ENCODE peak calls at places on chromosomes 13 and 19, in seven cellular contexts. One of them, this sample, is unnamed.
A peak's percentile ranks its signal among the peaks of the same experiment; 100 is the strongest.

GRCh38 chr19:43570174-43570791 is 5.0 kb downstream of the XRCC1 start:
- DNase-seq in choroid plexus epithelial cell: no peak
- DNase-seq in AG10803: no peak
- DNase-seq in uterus: no peak
- DNase-seq in PC-3: peak; percentile 63
- DNase-seq in fibroblast of mammary gland: no peak
- DNase-seq in adrenal gland: no peak
- DNase-seq in this sample: no peak

GRCh38 chr13:29969286-29969685 is 118.9 kb upstream of the UBL3 start:
- DNase-seq in choroid plexus epithelial cell: no peak
- DNase-seq in AG10803: peak; percentile 91
- DNase-seq in uterus: peak; percentile 45
- DNase-seq in PC-3: peak; percentile 74
- DNase-seq in fibroblast of mammary gland: peak; percentile 98
- DNase-seq in adrenal gland: no peak
- DNase-seq in this sample: no peak

GRCh38 chr13:98176777-98177608 is at the start of gene RNF113B:
- DNase-seq in choroid plexus epithelial cell: no peak
- DNase-seq in AG10803: no peak
- DNase-seq in uterus: no peak
- DNase-seq in PC-3: no peak
- DNase-seq in fibroblast of mammary gland: no peak
- DNase-seq in adrenal gland: no peak
- DNase-seq in this sample: no peak

GRCh38 chr13:108855737-108856387 is 226.5 kb downstream of the MYO16 start:
- DNase-seq in choroid plexus epithelial cell: no peak
- DNase-seq in AG10803: no peak
- DNase-seq in uterus: no peak
- DNase-seq in PC-3: no peak
- DNase-seq in fibroblast of mammary gland: no peak
- DNase-seq in adrenal gland: no peak
- DNase-seq in this sample: no peak

GRCh38 chr13:51764184-51765141 is 39.5 kb downstream of the DHRS12 start:
- DNase-seq in choroid plexus epithelial cell: peak; percentile 81
- DNase-seq in AG10803: peak; percentile 43
- DNase-seq in uterus: peak; percentile 67
- DNase-seq in PC-3: peak; percentile 51
- DNase-seq in fibroblast of mammary gland: peak; percentile 92
- DNase-seq in adrenal gland: no peak
- DNase-seq in this sample: peak; percentile 36

GRCh38 chr13:113813749-113814434 is 50.0 kb downstream of the GAS6 start:
- DNase-seq in choroid plexus epithelial cell: peak; percentile 34
- DNase-seq in AG10803: no peak
- DNase-seq in uterus: no peak
- DNase-seq in PC-3: no peak
- DNase-seq in fibroblast of mammary gland: no peak
- DNase-seq in adrenal gland: peak; percentile 67
- DNase-seq in this sample: no peak

GRCh38 chr19:1910169-1910568 is 5.0 kb downstream of the ADAT3 start:
- DNase-seq in choroid plexus epithelial cell: peak; percentile 52
- DNase-seq in AG10803: peak; percentile 73
- DNase-seq in uterus: no peak
- DNase-seq in PC-3: no peak
- DNase-seq in fibroblast of mammary gland: peak; percentile 44
- DNase-seq in adrenal gland: no peak
- DNase-seq in this sample: no peak

GRCh38 chr13:36259361-36260137 is 38.1 kb downstream of the CCDC169 start:
- DNase-seq in choroid plexus epithelial cell: no peak
- DNase-seq in AG10803: no peak
- DNase-seq in uterus: no peak
- DNase-seq in PC-3: no peak
- DNase-seq in fibroblast of mammary gland: no peak
- DNase-seq in adrenal gland: no peak
- DNase-seq in this sample: no peak

GRCh38 chr19:46821512-46822359 is 28.9 kb downstream of the AP2S1 start:
- DNase-seq in choroid plexus epithelial cell: no peak
- DNase-seq in AG10803: no peak
- DNase-seq in uterus: no peak
- DNase-seq in PC-3: no peak
- DNase-seq in fibroblast of mammary gland: no peak
- DNase-seq in adrenal gland: no peak
- DNase-seq in this sample: peak; percentile 54

GRCh38 chr13:37715606-37716015 is 117.0 kb upstream of the POSTN start:
- DNase-seq in choroid plexus epithelial cell: peak; percentile 96
- DNase-seq in AG10803: no peak
- DNase-seq in uterus: no peak
- DNase-seq in PC-3: peak; percentile 74
- DNase-seq in fibroblast of mammary gland: peak; percentile 68
- DNase-seq in adrenal gland: no peak
- DNase-seq in this sample: no peak

GRCh38 chr13:113897161-113897560 is 33.3 kb upstream of the GAS6 start:
- DNase-seq in choroid plexus epithelial cell: peak; percentile 80
- DNase-seq in AG10803: peak; percentile 100
- DNase-seq in uterus: peak; percentile 7
- DNase-seq in PC-3: peak; percentile 92
- DNase-seq in fibroblast of mammary gland: peak; percentile 89
- DNase-seq in adrenal gland: no peak
- DNase-seq in this sample: no peak

GRCh38 chr13:52846567-52847321 is 1.7 kb downstream of the PCDH8 start:
- DNase-seq in choroid plexus epithelial cell: peak; percentile 10
- DNase-seq in AG10803: peak; percentile 9
- DNase-seq in uterus: no peak
- DNase-seq in PC-3: no peak
- DNase-seq in fibroblast of mammary gland: peak; percentile 28
- DNase-seq in adrenal gland: peak; percentile 52
- DNase-seq in this sample: no peak

GRCh38 chr13:31046711-31047279 is 114.3 kb downstream of the TEX26 start:
- DNase-seq in choroid plexus epithelial cell: peak; percentile 64
- DNase-seq in AG10803: no peak
- DNase-seq in uterus: peak; percentile 31
- DNase-seq in PC-3: no peak
- DNase-seq in fibroblast of mammary gland: peak; percentile 19
- DNase-seq in adrenal gland: no peak
- DNase-seq in this sample: no peak

GRCh38 chr19:35248310-35249145 is at the start of gene LSR:
- DNase-seq in choroid plexus epithelial cell: no peak
- DNase-seq in AG10803: no peak
- DNase-seq in uterus: no peak
- DNase-seq in PC-3: peak; percentile 84
- DNase-seq in fibroblast of mammary gland: no peak
- DNase-seq in adrenal gland: peak; percentile 81
- DNase-seq in this sample: peak; percentile 69

GRCh38 chr13:51330741-51331140 is 8.8 kb upstream of the SERPINE3 start:
- DNase-seq in choroid plexus epithelial cell: no peak
- DNase-seq in AG10803: peak; percentile 81
- DNase-seq in uterus: no peak
- DNase-seq in PC-3: no peak
- DNase-seq in fibroblast of mammary gland: peak; percentile 49
- DNase-seq in adrenal gland: no peak
- DNase-seq in this sample: no peak

GRCh38 chr13:37905736-37906135 is 36.2 kb upstream of the TRPC4 start:
- DNase-seq in choroid plexus epithelial cell: no peak
- DNase-seq in AG10803: peak; percentile 58
- DNase-seq in uterus: no peak
- DNase-seq in PC-3: no peak
- DNase-seq in fibroblast of mammary gland: no peak
- DNase-seq in adrenal gland: no peak
- DNase-seq in this sample: no peak

GRCh38 chr13:27259831-27260230 is 8.5 kb downstream of the RPL21 start:
- DNase-seq in choroid plexus epithelial cell: peak; percentile 39
- DNase-seq in AG10803: no peak
- DNase-seq in uterus: no peak
- DNase-seq in PC-3: no peak
- DNase-seq in fibroblast of mammary gland: no peak
- DNase-seq in adrenal gland: no peak
- DNase-seq in this sample: no peak

GRCh38 chr13:97116754-97117153 is 105.4 kb upstream of the MBNL2 start:
- DNase-seq in choroid plexus epithelial cell: peak; percentile 77
- DNase-seq in AG10803: peak; percentile 33
- DNase-seq in uterus: no peak
- DNase-seq in PC-3: peak; percentile 56
- DNase-seq in fibroblast of mammary gland: peak; percentile 74
- DNase-seq in adrenal gland: peak; percentile 50
- DNase-seq in this sample: no peak

GRCh38 chr19:29843180-29844051 is 31.6 kb downstream of the CCNE1 start:
- DNase-seq in choroid plexus epithelial cell: peak; percentile 35
- DNase-seq in AG10803: no peak
- DNase-seq in uterus: peak; percentile 23
- DNase-seq in PC-3: no peak
- DNase-seq in fibroblast of mammary gland: peak; percentile 38
- DNase-seq in adrenal gland: peak; percentile 60
- DNase-seq in this sample: no peak

DNA sequence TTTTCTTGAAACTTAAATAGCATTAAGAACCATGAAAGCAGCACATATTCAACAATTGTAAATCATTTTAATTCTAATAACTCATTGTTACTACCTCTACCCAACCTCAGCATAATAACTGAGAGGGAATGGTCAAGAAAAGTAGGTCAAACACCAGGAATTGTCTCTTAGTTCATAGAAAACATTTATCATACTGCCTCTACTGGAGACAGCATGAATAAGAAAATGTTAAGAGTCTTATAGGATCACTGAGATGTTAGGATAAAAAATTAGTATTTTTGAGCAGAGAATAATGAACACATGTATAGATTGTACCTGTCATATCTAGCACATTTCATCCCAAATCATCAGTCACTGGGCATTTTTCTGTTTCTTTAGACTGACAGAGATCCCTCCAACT is 515.3 kb downstream of the PCDH9 start:
- DNase-seq in choroid plexus epithelial cell: peak; percentile 24
- DNase-seq in AG10803: no peak
- DNase-seq in uterus: no peak
- DNase-seq in PC-3: peak; percentile 18
- DNase-seq in fibroblast of mammary gland: no peak
- DNase-seq in adrenal gland: no peak
- DNase-seq in this sample: no peak
- TF ChIP-seq CTCF in choroid plexus epithelial cell: peak; percentile 42
- TF ChIP-seq CTCF in AG10803: no peak
- TF ChIP-seq CTCF in uterus: no peak
- TF ChIP-seq CTCF in PC-3: peak; percentile 48
- TF ChIP-seq CTCF in fibroblast of mammary gland: peak; percentile 22
- TF ChIP-seq CTCF in adrenal gland: peak; percentile 16
- TF ChIP-seq CTCF in this sample: no peak

GRCh38 chr19:39355253-39355652 is 13.0 kb downstream of the SAMD4B start:
- DNase-seq in choroid plexus epithelial cell: no peak
- DNase-seq in AG10803: no peak
- DNase-seq in uterus: no peak
- DNase-seq in PC-3: no peak
- DNase-seq in fibroblast of mammary gland: no peak
- DNase-seq in adrenal gland: no peak
- DNase-seq in this sample: no peak

GRCh38 chr19:39350156-39350555 is 7.9 kb downstream of the SAMD4B start:
- DNase-seq in choroid plexus epithelial cell: no peak
- DNase-seq in AG10803: no peak
- DNase-seq in uterus: no peak
- DNase-seq in PC-3: no peak
- DNase-seq in fibroblast of mammary gland: no peak
- DNase-seq in adrenal gland: no peak
- DNase-seq in this sample: no peak

GRCh38 chr19:39352549-39353285 is 10.5 kb downstream of the SAMD4B start:
- DNase-seq in choroid plexus epithelial cell: no peak
- DNase-seq in AG10803: peak; percentile 82
- DNase-seq in uterus: no peak
- DNase-seq in PC-3: no peak
- DNase-seq in fibroblast of mammary gland: peak; percentile 68
- DNase-seq in adrenal gland: no peak
- DNase-seq in this sample: no peak

GRCh38 chr19:39349326-39349725 is 7.1 kb downstream of the SAMD4B start:
- DNase-seq in choroid plexus epithelial cell: no peak
- DNase-seq in AG10803: no peak
- DNase-seq in uterus: no peak
- DNase-seq in PC-3: no peak
- DNase-seq in fibroblast of mammary gland: no peak
- DNase-seq in adrenal gland: no peak
- DNase-seq in this sample: no peak

GRCh38 chr19:39351537-39352037 is 9.4 kb downstream of the SAMD4B start:
- DNase-seq in choroid plexus epithelial cell: peak; percentile 58
- DNase-seq in AG10803: peak; percentile 36
- DNase-seq in uterus: no peak
- DNase-seq in PC-3: no peak
- DNase-seq in fibroblast of mammary gland: peak; percentile 73
- DNase-seq in adrenal gland: no peak
- DNase-seq in this sample: no peak
- TF ChIP-seq CTCF in choroid plexus epithelial cell: peak; percentile 32
- TF ChIP-seq CTCF in AG10803: no peak
- TF ChIP-seq CTCF in uterus: no peak
- TF ChIP-seq CTCF in PC-3: no peak
- TF ChIP-seq CTCF in fibroblast of mammary gland: peak; percentile 25
- TF ChIP-seq CTCF in adrenal gland: no peak
- TF ChIP-seq CTCF in this sample: no peak

DNA sequence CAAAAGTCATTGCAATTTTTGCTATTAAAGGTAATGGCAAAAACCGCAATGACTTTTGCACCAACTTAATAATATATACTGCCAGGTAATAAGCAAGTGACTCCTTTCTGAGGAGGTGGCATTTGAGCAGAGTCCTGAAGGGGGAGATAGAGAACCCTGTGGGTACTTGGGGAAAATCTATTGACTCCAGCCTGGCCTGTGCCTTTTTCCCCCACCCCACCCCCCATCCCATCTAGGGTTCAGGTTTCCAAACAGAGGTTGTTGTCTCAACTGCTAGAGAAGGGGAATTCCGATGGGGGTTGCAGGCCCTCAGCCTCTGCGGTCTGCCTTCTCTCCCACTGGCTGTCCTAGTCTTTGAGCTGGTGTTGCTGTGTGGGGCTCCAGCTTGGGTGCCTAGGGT is 11.5 kb downstream of the S1PR2 start:
- DNase-seq in choroid plexus epithelial cell: peak; percentile 71
- DNase-seq in AG10803: peak; percentile 43
- DNase-seq in uterus: no peak
- DNase-seq in PC-3: peak; percentile 74
- DNase-seq in fibroblast of mammary gland: peak; percentile 52
- DNase-seq in adrenal gland: no peak
- DNase-seq in this sample: no peak
- TF ChIP-seq CTCF in choroid plexus epithelial cell: peak; percentile 56
- TF ChIP-seq CTCF in AG10803: peak; percentile 52
- TF ChIP-seq CTCF in uterus: no peak
- TF ChIP-seq CTCF in PC-3: peak; percentile 59
- TF ChIP-seq CTCF in fibroblast of mammary gland: peak; percentile 52
- TF ChIP-seq CTCF in adrenal gland: no peak
- TF ChIP-seq CTCF in this sample: no peak

GRCh38 chr13:110099922-110100321 is 207.0 kb downstream of the COL4A1 start:
- DNase-seq in choroid plexus epithelial cell: no peak
- DNase-seq in AG10803: no peak
- DNase-seq in uterus: no peak
- DNase-seq in PC-3: no peak
- DNase-seq in fibroblast of mammary gland: no peak
- DNase-seq in adrenal gland: no peak
- DNase-seq in this sample: no peak
- TF ChIP-seq CTCF in choroid plexus epithelial cell: no peak
- TF ChIP-seq CTCF in AG10803: no peak
- TF ChIP-seq CTCF in uterus: no peak
- TF ChIP-seq CTCF in PC-3: no peak
- TF ChIP-seq CTCF in fibroblast of mammary gland: no peak
- TF ChIP-seq CTCF in adrenal gland: no peak
- TF ChIP-seq CTCF in this sample: no peak

DNA sequence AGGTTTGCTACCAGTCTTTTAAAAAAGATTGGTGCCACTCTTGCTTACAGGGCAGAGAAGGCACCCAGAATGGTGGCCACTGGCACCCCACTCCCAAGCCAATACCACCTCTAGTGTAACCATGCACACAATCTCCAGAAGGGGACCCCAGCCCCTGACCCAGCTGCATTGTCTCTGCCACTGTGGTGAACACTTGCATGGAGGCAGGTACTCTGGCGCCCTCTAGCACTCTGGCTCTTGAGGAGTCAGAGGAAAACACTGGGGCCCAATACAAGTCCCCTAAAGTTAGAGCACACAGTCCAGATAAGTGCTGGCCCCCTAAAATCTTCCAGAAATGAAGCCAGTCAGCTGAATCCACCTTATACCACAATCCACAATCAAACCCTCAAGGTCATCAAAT is 6.0 kb downstream of the ERVV-1 start:
- DNase-seq in choroid plexus epithelial cell: peak; percentile 36
- DNase-seq in AG10803: no peak
- DNase-seq in uterus: no peak
- DNase-seq in PC-3: no peak
- DNase-seq in fibroblast of mammary gland: no peak
- DNase-seq in adrenal gland: no peak
- DNase-seq in this sample: no peak
- TF ChIP-seq CTCF in choroid plexus epithelial cell: peak; percentile 48
- TF ChIP-seq CTCF in AG10803: no peak
- TF ChIP-seq CTCF in uterus: no peak
- TF ChIP-seq CTCF in PC-3: no peak
- TF ChIP-seq CTCF in fibroblast of mammary gland: no peak
- TF ChIP-seq CTCF in adrenal gland: no peak
- TF ChIP-seq CTCF in this sample: no peak

This sample was measured in activated B cell treated with CpG ODN at 0.5 μM for 24 hours.